ENCODE peak calls at places on chromosome 12, in five cellular contexts. M, U, O, S and E are unnamed samples.

GRCh38 chr12:78177298-78177697 is 346.6 kb downstream of the NAV3 start:
- DNase-seq in S (no peak), O (no peak), M (no peak), U (no peak), E (no peak)

GRCh38 chr12:112939761-112940357 is 1.6 kb downstream of the OAS3 start:
- DNase-seq in O (no peak), U (no peak), M (no peak), S (no peak), E (no peak)

GRCh38 chr12:55929306-55929791 is 1.6 kb upstream of the DGKA start:
- DNase-seq in M (no peak), S (no peak), U (no peak), O (no peak), E (no peak)

GRCh38 chr12:68200854-68201253 is 24.8 kb downstream of the IL26 start:
- DNase-seq in M (no peak), O (no peak), S (no peak), U (no peak), E (no peak)

GRCh38 chr12:131897875-131898274 is 3.5 kb downstream of the ULK1 start:
- DNase-seq in M (no peak), O (no peak), U (no peak), S (no peak), E (no peak)

GRCh38 chr12:96121271-96121711 is 72.9 kb upstream of the ELK3 start:
- DNase-seq in M (peak), U (no peak), S (no peak), O (no peak), E (no peak)

GRCh38 chr12:55972045-55972843 is 1.6 kb upstream of the RAB5B start:
- DNase-seq in O (no peak), U (no peak), S (no peak), M (peak), E (peak)

GRCh38 chr12:122079038-122079531 is 529 bp downstream of the MLXIP start:
- DNase-seq in U (no peak), O (no peak), S (no peak), M (no peak), E (no peak)

GRCh38 chr12:1691123-1692007 is 495 bp downstream of the ADIPOR2 start:
- DNase-seq in S (peak), U (peak), O (peak), M (no peak), E (peak)

GRCh38 chr12:40692617-40693502 is 621 bp downstream of the CNTN1 start:
- DNase-seq in O (peak), M (peak), S (no peak), U (peak), E (peak)

GRCh38 chr12:131067993-131068942 is 114.6 kb downstream of the ADGRD1 start:
- DNase-seq in M (no peak), O (no peak), S (no peak), U (no peak), E (no peak)

GRCh38 chr12:115507951-115508722 is 769.4 kb downstream of the MED13L start:
- DNase-seq in S (no peak), M (no peak), U (no peak), O (no peak), E (no peak)

GRCh38 chr12:130576286-130576933 is 139.7 kb downstream of the RIMBP2 start:
- DNase-seq in O (no peak), S (no peak), M (no peak), U (peak), E (no peak)

GRCh38 chr12:124185970-124186686 is 108.8 kb upstream of the RFLNA start:
- DNase-seq in M (no peak), S (no peak), U (no peak), O (no peak), E (no peak)

GRCh38 chr12:28176295-28176694 is 14.0 kb upstream of the CCDC91 start:
- DNase-seq in M (no peak), O (no peak), S (no peak), U (no peak), E (no peak)

GRCh38 chr12:113048716-113049127 is 7.8 kb upstream of the DTX1 start:
- DNase-seq in O (peak), U (peak), S (no peak), M (peak), E (peak)

GRCh38 chr12:74732801-74733200 is 195.2 kb downstream of the ATXN7L3B start:
- DNase-seq in O (no peak), S (no peak), U (no peak), M (no peak), E (no peak)

GRCh38 chr12:43662736-43663135 is 95.9 kb downstream of the PUS7L start:
- DNase-seq in O (no peak), U (no peak), M (peak), S (no peak), E (no peak)

GRCh38 chr12:109744991-109745942 is 31.6 kb downstream of the FAM222A start:
- DNase-seq in S (no peak), M (no peak), O (no peak), U (peak), E (peak)

GRCh38 chr12:22254450-22254849 is 80.1 kb downstream of the ST8SIA1 start:
- DNase-seq in M (no peak), U (no peak), S (no peak), O (no peak), E (peak)

GRCh38 chr12:114774181-114774580 is 90.2 kb upstream of the TBX3 start:
- DNase-seq in S (no peak), U (no peak), O (no peak), M (no peak), E (no peak)

GRCh38 chr12:47779301-47779942 is 6.4 kb downstream of the SLC48A1 start:
- DNase-seq in U (peak), S (peak), O (peak), M (peak), E (peak)

GRCh38 chr12:5022465-5023061 is 21.1 kb upstream of the KCNA5 start:
- DNase-seq in U (peak), O (peak), S (no peak), M (peak), E (peak)

GRCh38 chr12:47082283-47082962 is 2.7 kb upstream of the AMIGO2 start:
- DNase-seq in M (no peak), O (no peak), U (no peak), S (no peak), E (no peak)

GRCh38 chr12:7748774-7749296 is 1.7 kb upstream of the CLEC4C start:
- DNase-seq in M (no peak), S (no peak), O (no peak), U (no peak), E (no peak)

GRCh38 chr12:55823419-55823818 is 5.6 kb downstream of the ORMDL2 start:
- DNase-seq in U (no peak), S (no peak), M (peak), O (no peak), E (no peak)

GRCh38 chr12:102992297-102992696 is 34.8 kb downstream of the ASCL1 start:
- DNase-seq in U (no peak), M (no peak), S (no peak), O (no peak), E (no peak)

GRCh38 chr12:114288071-114288470 is 117.9 kb downstream of the TBX5 start:
- DNase-seq in S (no peak), M (peak), U (no peak), O (no peak), E (no peak)

GRCh38 chr12:29725587-29726320 is 58.0 kb downstream of the TMTC1 start:
- DNase-seq in M (peak), U (peak), S (no peak), O (no peak), E (no peak)

GRCh38 chr12:123937707-123938600 is 34.7 kb downstream of the CCDC92 start:
- DNase-seq in M (peak), O (no peak), U (no peak), S (no peak), E (no peak)

GRCh38 chr12:92784795-92785562 is 82.2 kb downstream of the PLEKHG7 start:
- DNase-seq in M (peak), S (no peak), O (no peak), U (peak), E (peak)

GRCh38 chr12:4355843-4356327 is 23.6 kb downstream of the FGF23 start:
- DNase-seq in S (no peak), O (peak), U (peak), M (peak), E (peak)

GRCh38 chr12:114636723-114637480 is 47.1 kb downstream of the TBX3 start:
- DNase-seq in M (no peak), S (no peak), U (peak), O (no peak), E (peak)

GRCh38 chr12:124073636-124074035 is 100.6 kb downstream of the ZNF664 start:
- DNase-seq in M (no peak), O (no peak), S (no peak), U (no peak), E (no peak)